ENCODE peak calls at places on chromosomes 5 and 9, in four cellular contexts. One of them, this sample, is unnamed.

GRCh38 chr5:169576181-169576598 is 7.4 kb upstream of the SPDL1 start:
- DNase-seq in WTC11: no peak
- DNase-seq in GM12878: no peak
- DNase-seq in K562: no peak
- DNase-seq in this sample: no peak

GRCh38 chr5:9720361-9720760 is 90.2 kb upstream of the TAS2R1 start:
- DNase-seq in WTC11: no peak
- DNase-seq in GM12878: no peak
- DNase-seq in K562: no peak
- DNase-seq in this sample: no peak

GRCh38 chr9:33466565-33467495 is 6.9 kb downstream of the NOL6 start:
- DNase-seq in WTC11: peak; percentile 88
- DNase-seq in GM12878: no peak
- DNase-seq in K562: peak; percentile 64
- DNase-seq in this sample: peak; percentile 19

GRCh38 chr5:13866792-13867191 is 77.7 kb downstream of the DNAH5 start:
- DNase-seq in WTC11: peak; percentile 62
- DNase-seq in GM12878: no peak
- DNase-seq in K562: peak; percentile 29
- DNase-seq in this sample: peak; percentile 21

GRCh38 chr9:16626577-16627130 is 243.8 kb downstream of the BNC2 start:
- DNase-seq in WTC11: no peak
- DNase-seq in GM12878: no peak
- DNase-seq in K562: no peak
- DNase-seq in this sample: no peak

GRCh38 chr5:134088994-134089560 is 25.4 kb upstream of the TCF7 start:
- DNase-seq in WTC11: no peak
- DNase-seq in GM12878: no peak
- DNase-seq in K562: no peak
- DNase-seq in this sample: no peak

GRCh38 chr5:17317499-17317898 is 100.1 kb downstream of the BASP1 start:
- DNase-seq in WTC11: no peak
- DNase-seq in GM12878: peak; percentile 25
- DNase-seq in K562: no peak
- DNase-seq in this sample: no peak

GRCh38 chr9:95207403-95207802 is 110.1 kb downstream of the FANCC start:
- DNase-seq in WTC11: no peak
- DNase-seq in GM12878: no peak
- DNase-seq in K562: no peak
- DNase-seq in this sample: no peak

GRCh38 chr5:124746916-124747769 is 704 bp upstream of the ZNF608 start:
- DNase-seq in WTC11: peak; percentile 66
- DNase-seq in GM12878: peak; percentile 66
- DNase-seq in K562: no peak
- DNase-seq in this sample: peak; percentile 57

GRCh38 chr5:27216367-27216941 is 178.1 kb upstream of the CDH9 start:
- DNase-seq in WTC11: no peak
- DNase-seq in GM12878: no peak
- DNase-seq in K562: no peak
- DNase-seq in this sample: no peak

GRCh38 chr9:123358181-123358894 is 2.3 kb downstream of the CRB2 start:
- DNase-seq in WTC11: no peak
- DNase-seq in GM12878: no peak
- DNase-seq in K562: no peak
- DNase-seq in this sample: no peak

GRCh38 chr9:4640027-4640426 is 22.1 kb upstream of the PLPP6 start:
- DNase-seq in WTC11: peak; percentile 50
- DNase-seq in GM12878: no peak
- DNase-seq in K562: peak; percentile 14
- DNase-seq in this sample: peak; percentile 15

GRCh38 chr9:123679330-123679987 is 250.5 kb downstream of the DENND1A start:
- DNase-seq in WTC11: no peak
- DNase-seq in GM12878: peak; percentile 95
- DNase-seq in K562: no peak
- DNase-seq in this sample: peak; percentile 88

GRCh38 chr5:2131826-2132496 is 249.2 kb upstream of the IRX4 start:
- DNase-seq in WTC11: no peak
- DNase-seq in GM12878: no peak
- DNase-seq in K562: no peak
- DNase-seq in this sample: no peak

GRCh38 chr9:11319477-11320060 is 706.8 kb upstream of the PTPRD start:
- DNase-seq in WTC11: peak; percentile 17
- DNase-seq in GM12878: no peak
- DNase-seq in K562: no peak
- DNase-seq in this sample: no peak

GRCh38 chr9:132211570-132211969 is 49.7 kb downstream of the NTNG2 start:
- DNase-seq in WTC11: no peak
- DNase-seq in GM12878: no peak
- DNase-seq in K562: no peak
- DNase-seq in this sample: no peak

GRCh38 chr9:132216861-132217655 is 55.2 kb downstream of the NTNG2 start:
- DNase-seq in WTC11: no peak
- DNase-seq in GM12878: no peak
- DNase-seq in K562: no peak
- DNase-seq in this sample: no peak

GRCh38 chr9:132209263-132209662 is 47.4 kb downstream of the NTNG2 start:
- DNase-seq in WTC11: no peak
- DNase-seq in GM12878: no peak
- DNase-seq in K562: no peak
- DNase-seq in this sample: no peak

GRCh38 chr9:132210472-132211145 is 48.8 kb downstream of the NTNG2 start:
- DNase-seq in WTC11: no peak
- DNase-seq in GM12878: no peak
- DNase-seq in K562: no peak
- DNase-seq in this sample: no peak

GRCh38 chr9:132214027-132214622 is 52.3 kb downstream of the NTNG2 start:
- DNase-seq in WTC11: peak; percentile 64
- DNase-seq in GM12878: no peak
- DNase-seq in K562: no peak
- DNase-seq in this sample: no peak
- TF ChIP-seq NR2C2 in WTC11: no peak
- TF ChIP-seq NR2C2 in GM12878: no peak
- TF ChIP-seq NR2C2 in K562: no peak
- TF ChIP-seq NR2C2 in this sample: no peak

DNA sequence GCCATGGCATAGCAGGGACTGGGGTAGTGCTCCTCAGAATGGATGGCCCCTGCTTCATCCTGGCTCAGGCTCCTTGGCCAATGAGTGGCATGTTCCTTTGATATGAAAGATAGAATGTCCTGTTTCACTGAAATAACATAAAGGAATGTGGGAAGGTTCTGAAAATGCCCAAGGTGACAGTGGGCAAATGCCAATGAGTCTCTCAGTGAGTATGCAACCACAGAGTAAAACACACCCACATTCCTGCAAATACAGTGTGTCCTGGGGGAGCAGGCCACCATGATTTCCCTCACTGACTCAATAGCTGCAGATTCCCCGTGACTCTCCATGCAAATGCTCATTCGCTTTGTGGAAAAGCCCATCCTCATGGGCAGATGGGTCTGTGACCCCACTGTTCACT is 36.4 kb downstream of the ZNF366 start:
- DNase-seq in WTC11: no peak
- DNase-seq in GM12878: no peak
- DNase-seq in K562: no peak
- DNase-seq in this sample: no peak
- TF ChIP-seq NR2C2 in WTC11: no peak
- TF ChIP-seq NR2C2 in GM12878: no peak
- TF ChIP-seq NR2C2 in K562: no peak
- TF ChIP-seq NR2C2 in this sample: no peak

GRCh38 chr9:73180373-73180772 is 28.7 kb downstream of the ANXA1 start:
- DNase-seq in WTC11: no peak
- DNase-seq in GM12878: no peak
- DNase-seq in K562: peak; percentile 13
- DNase-seq in this sample: no peak
- TF ChIP-seq NR2C2 in WTC11: no peak
- TF ChIP-seq NR2C2 in GM12878: no peak
- TF ChIP-seq NR2C2 in K562: no peak
- TF ChIP-seq NR2C2 in this sample: no peak

DNA sequence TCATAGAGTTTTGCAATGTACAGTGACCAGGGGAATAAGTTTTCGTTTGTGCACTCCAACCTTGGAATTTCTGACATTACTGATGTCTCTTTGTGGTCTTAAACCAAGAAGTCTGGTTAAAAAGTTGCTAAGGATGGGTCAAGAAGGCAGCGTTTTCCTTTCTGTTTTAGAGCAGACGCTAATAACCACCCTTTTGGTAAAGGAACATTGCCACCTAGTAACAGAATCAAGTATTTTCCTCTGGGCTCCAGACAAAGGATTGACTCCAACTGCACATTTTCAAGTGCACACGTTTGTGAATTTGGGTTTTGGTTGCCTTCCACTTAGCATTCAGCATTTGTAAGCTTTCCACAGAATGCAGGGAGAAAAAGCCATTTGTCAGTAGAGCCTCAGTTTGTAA is 22.2 kb upstream of the CEP78 start:
- DNase-seq in WTC11: no peak
- DNase-seq in GM12878: no peak
- DNase-seq in K562: no peak
- DNase-seq in this sample: peak; percentile 5
- TF ChIP-seq NR2C2 in WTC11: no peak
- TF ChIP-seq NR2C2 in GM12878: no peak
- TF ChIP-seq NR2C2 in K562: no peak
- TF ChIP-seq NR2C2 in this sample: no peak

GRCh38 chr5:28748446-28748845 is 1710.1 kb upstream of the CDH9 start:
- DNase-seq in WTC11: no peak
- DNase-seq in GM12878: no peak
- DNase-seq in K562: no peak
- DNase-seq in this sample: no peak

GRCh38 chr5:28750236-28750635 is 1711.8 kb upstream of the CDH9 start:
- DNase-seq in WTC11: no peak
- DNase-seq in GM12878: no peak
- DNase-seq in K562: no peak
- DNase-seq in this sample: no peak
- TF ChIP-seq NR2C2 in WTC11: no peak
- TF ChIP-seq NR2C2 in GM12878: no peak
- TF ChIP-seq NR2C2 in K562: no peak
- TF ChIP-seq NR2C2 in this sample: no peak

This sample was measured in HepG2.